ENCODE peak calls at places on chromosomes 1 and 21, in five cellular contexts. Q, X, S, V and U are unnamed samples.

GRCh38 chr21:41768371-41769042 is 1.7 kb upstream of the RIPK4 start:
- DNase-seq in Q (peak; percentile 19), X (peak; percentile 93), S (peak; percentile 33), V (peak; percentile 75), U (no peak)

GRCh38 chr1:23651069-23651808 is 40.4 kb upstream of the RPL11 start:
- DNase-seq in Q (no peak), X (no peak), S (no peak), V (peak; percentile 79), U (no peak)

GRCh38 chr1:25067852-25068251 is 137.8 kb upstream of the RUNX3 start:
- DNase-seq in Q (no peak), X (no peak), S (no peak), V (no peak), U (no peak)

GRCh38 chr1:52355847-52356505 is 10.0 kb downstream of the CC2D1B start:
- DNase-seq in Q (no peak), X (no peak), S (no peak), V (no peak), U (no peak)

GRCh38 chr1:59204001-59204400 is 92.9 kb upstream of the FGGY start:
- DNase-seq in Q (no peak), X (no peak), S (no peak), V (no peak), U (no peak)

GRCh38 chr1:41169066-41169798 is 72.9 kb downstream of the SCMH1 start:
- DNase-seq in Q (no peak), X (no peak), S (no peak), V (no peak), U (no peak)

GRCh38 chr1:30665621-30666020 is 57.8 kb downstream of the MATN1 start:
- DNase-seq in Q (no peak), X (no peak), S (no peak), V (peak; percentile 5), U (no peak)

GRCh38 chr1:227234998-227235405 is 83.3 kb downstream of the CDC42BPA start:
- DNase-seq in Q (peak; percentile 61), X (peak; percentile 43), S (no peak), V (no peak), U (peak; percentile 19)

GRCh38 chr1:81654147-81654546 is 146.6 kb upstream of the ADGRL2 start:
- DNase-seq in Q (no peak), X (no peak), S (no peak), V (no peak), U (no peak)

GRCh38 chr1:14598007-14598497 is 433 bp upstream of the KAZN start:
- DNase-seq in Q (no peak), X (no peak), S (no peak), V (no peak), U (peak; percentile 19)

GRCh38 chr1:59393211-59394180 is 96.6 kb downstream of the FGGY start:
- DNase-seq in Q (peak; percentile 10), X (no peak), S (no peak), V (peak; percentile 89), U (no peak)

GRCh38 chr1:206751891-206752290 is 18.7 kb upstream of the IL19 start:
- DNase-seq in Q (no peak), X (no peak), S (no peak), V (no peak), U (no peak)

GRCh38 chr1:182905321-182905720 is 47.6 kb downstream of the SHCBP1L start:
- DNase-seq in Q (no peak), X (no peak), S (no peak), V (no peak), U (no peak)

GRCh38 chr1:15222653-15223303 is 24.2 kb upstream of the FHAD1 start:
- DNase-seq in Q (no peak), X (no peak), S (no peak), V (no peak), U (no peak)

GRCh38 chr1:47796626-47797025 is 200.6 kb downstream of the TRABD2B start:
- DNase-seq in Q (no peak), X (no peak), S (no peak), V (no peak), U (no peak)